ENCODE peak calls at places on chromosome 22, in nine cellular contexts. L, Y, H, E, M, X, Q, S and P are unnamed samples.

GRCh38 chr22:23213581-23214341 is 33.5 kb downstream of the BCR start:
- DNase-seq in S (peak), M (no peak), L (peak), X (no peak), Y (no peak), Q (no peak), E (no peak), H (no peak), P (no peak)

GRCh38 chr22:27093422-27093821 is 436.0 kb downstream of the MIAT start:
- DNase-seq in Y (no peak), H (no peak), Q (no peak), M (no peak), X (no peak), L (no peak), S (no peak), E (no peak), P (no peak)

GRCh38 chr22:44380716-44381500 is 68.2 kb upstream of the SHISAL1 start:
- DNase-seq in L (peak), H (no peak), E (no peak), Q (no peak), X (peak), S (no peak), Y (no peak), M (peak), P (no peak)

GRCh38 chr22:30056015-30056414 is 24.2 kb upstream of the HORMAD2 start:
- DNase-seq in H (no peak), E (no peak), M (no peak), X (no peak), Q (no peak), L (no peak), S (no peak), Y (no peak), P (no peak)

GRCh38 chr22:32764330-32765116 is 37.0 kb upstream of the TIMP3 start:
- DNase-seq in M (peak), H (no peak), Y (peak), E (no peak), L (no peak), Q (no peak), X (peak), S (no peak), P (no peak)

GRCh38 chr22:45934659-45935341 is 42.2 kb downstream of the WNT7B start:
- DNase-seq in E (no peak), X (no peak), Y (no peak), Q (no peak), S (no peak), L (no peak), M (no peak), H (no peak), P (no peak)

GRCh38 chr22:44702479-44703219 is 645 bp downstream of the PRR5 start:
- DNase-seq in M (no peak), E (no peak), Q (peak), L (peak), H (no peak), Y (no peak), S (no peak), X (no peak), P (no peak)

GRCh38 chr22:28181332-28181731 is 262.3 kb upstream of the PITPNB start:
- DNase-seq in X (no peak), Y (no peak), L (no peak), H (no peak), Q (peak), S (peak), M (no peak), E (no peak), P (no peak)

GRCh38 chr22:24230911-24231656 is 13.8 kb downstream of the GGT5 start:
- DNase-seq in Q (no peak), H (peak), S (peak), E (peak), L (peak), X (no peak), M (peak), Y (peak), P (no peak)

GRCh38 chr22:28116261-28116673 is 197.2 kb upstream of the PITPNB start:
- DNase-seq in Y (no peak), X (no peak), Q (no peak), H (no peak), S (no peak), L (no peak), M (peak), E (no peak), P (peak)

GRCh38 chr22:32803020-32803758 is 1.7 kb downstream of the TIMP3 start:
- DNase-seq in Q (no peak), X (no peak), E (no peak), S (no peak), M (peak), L (no peak), H (no peak), Y (no peak), P (no peak)

GRCh38 chr22:28442951-28443876 is 236.4 kb downstream of the TTC28 start:
- DNase-seq in S (peak), Y (peak), Q (no peak), L (peak), H (no peak), M (peak), X (no peak), E (no peak), P (no peak)

GRCh38 chr22:28585324-28585723 is 94.3 kb downstream of the TTC28 start:
- DNase-seq in Q (no peak), H (no peak), E (no peak), L (no peak), M (no peak), X (no peak), S (no peak), Y (no peak), P (no peak)

GRCh38 chr22:24200616-24201212 is 19.4 kb downstream of the SUSD2 start:
- DNase-seq in S (peak), Y (no peak), Q (no peak), H (no peak), M (no peak), L (no peak), E (no peak), X (no peak), P (no peak)

GRCh38 chr22:33119044-33119443 is 60.9 kb upstream of the SYN3 start:
- DNase-seq in H (no peak), Y (no peak), Q (no peak), M (no peak), L (no peak), X (no peak), E (no peak), S (no peak), P (no peak)

GRCh38 chr22:18148508-18148965 is 1.4 kb upstream of the USP18 start:
- DNase-seq in Q (no peak), E (no peak), M (no peak), X (no peak), Y (no peak), S (no peak), H (no peak), L (no peak), P (no peak)

GRCh38 chr22:22161924-22162851 is 82.4 kb upstream of the VPREB1 start:
- DNase-seq in Y (peak), Q (no peak), M (no peak), H (peak), L (peak), S (no peak), X (no peak), E (peak), P (peak)

GRCh38 chr22:32590556-32590955 is 115.9 kb downstream of the FBXO7 start:
- DNase-seq in M (no peak), L (no peak), Y (no peak), E (no peak), H (no peak), Q (no peak), X (no peak), S (no peak), P (no peak)

GRCh38 chr22:19341500-19341899 is 50.0 kb upstream of the CLTCL1 start:
- DNase-seq in E (no peak), Y (no peak), X (no peak), S (no peak), Q (no peak), H (no peak), M (no peak), L (no peak), P (no peak)

GRCh38 chr22:43109511-43109910 is 1.0 kb upstream of the BIK start:
- DNase-seq in Q (no peak), E (no peak), M (no peak), S (no peak), L (no peak), Y (no peak), X (no peak), H (no peak), P (no peak)

GRCh38 chr22:43113516-43114251 is 3.1 kb downstream of the BIK start:
- DNase-seq in M (no peak), Q (no peak), Y (no peak), H (no peak), L (no peak), E (no peak), S (no peak), X (no peak), P (no peak)

GRCh38 chr22:43110927-43111623 is 525 bp downstream of the BIK start:
- DNase-seq in S (no peak), X (no peak), Q (no peak), E (peak), L (peak), H (peak), Y (no peak), M (no peak), P (no peak)

GRCh38 chr22:43109921-43110443 is 568 bp upstream of the BIK start:
- DNase-seq in Q (no peak), E (no peak), Y (no peak), S (no peak), L (no peak), M (no peak), H (no peak), X (no peak), P (no peak)

GRCh38 chr22:43110444-43110926 is at the start of gene BIK:
- DNase-seq in H (peak), X (peak), E (peak), M (no peak), Q (no peak), Y (peak), L (peak), S (peak), P (no peak)
- TF ChIP-seq POLR2AphosphoS5 in H (no peak), X (no peak), E (no peak), M (no peak), Q (no peak), Y (no peak), L (no peak), S (no peak), P (no peak)

GRCh38 chr22:38487946-38488345 is 18.2 kb downstream of the DDX17 start:
- DNase-seq in H (no peak), L (no peak), S (no peak), Q (no peak), E (no peak), M (no peak), Y (no peak), X (no peak), P (no peak)

GRCh38 chr22:38490915-38491314 is 15.2 kb downstream of the DDX17 start:
- DNase-seq in L (peak), X (no peak), M (peak), S (peak), E (no peak), H (no peak), Q (no peak), Y (no peak), P (no peak)

GRCh38 chr22:38489142-38489541 is 17.0 kb downstream of the DDX17 start:
- DNase-seq in L (peak), Q (no peak), S (no peak), Y (no peak), M (no peak), H (no peak), X (no peak), E (no peak), P (no peak)

GRCh38 chr22:38490475-38490874 is 15.6 kb downstream of the DDX17 start:
- DNase-seq in Y (no peak), S (no peak), X (no peak), Q (no peak), E (no peak), M (no peak), L (no peak), H (no peak), P (no peak)

DNA sequence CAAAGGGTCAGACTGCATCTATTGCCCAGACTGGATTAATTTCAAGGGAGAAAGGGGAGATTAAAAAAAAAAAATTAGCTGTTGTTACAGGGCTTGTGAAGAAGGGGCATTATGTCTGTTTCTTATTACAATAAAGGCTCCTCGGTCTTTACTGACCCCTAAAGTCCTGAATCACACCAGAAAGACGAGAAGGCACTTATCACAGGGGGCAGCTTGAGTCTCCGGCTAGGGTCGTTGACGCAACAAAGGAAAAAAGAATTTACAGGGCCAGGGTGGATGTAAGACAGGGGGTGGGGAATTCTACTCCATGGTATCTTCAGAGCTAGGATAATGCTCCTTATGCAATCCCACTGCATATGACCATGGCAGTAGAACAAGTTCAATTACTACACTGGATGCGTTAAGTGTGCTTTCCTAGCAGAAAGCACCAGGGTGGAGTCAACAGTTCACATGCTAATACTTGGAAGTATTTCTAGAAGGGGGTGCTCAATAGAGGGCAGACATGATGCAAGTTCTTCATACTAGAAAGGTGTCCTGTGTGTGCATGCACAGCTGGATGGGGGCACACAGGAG is 16.5 kb downstream of the DDX17 start:
- DNase-seq in H (no peak), Y (no peak), M (no peak), Q (no peak), L (no peak), E (no peak), X (no peak), S (no peak), P (no peak)
- TF ChIP-seq POLR2AphosphoS5 in H (peak), Y (peak), M (no peak), Q (no peak), L (no peak), E (peak), X (no peak), S (no peak), P (no peak)

GRCh38 chr22:36397081-36397766 is 9.5 kb upstream of the MYH9 start:
- DNase-seq in L (no peak), H (no peak), Q (no peak), M (no peak), X (no peak), S (no peak), E (no peak), Y (no peak), P (no peak)
- TF ChIP-seq POLR2AphosphoS5 in L (no peak), H (no peak), Q (no peak), M (no peak), X (no peak), S (no peak), E (no peak), Y (no peak), P (peak)

GRCh38 chr22:37923927-37924326 is 17.8 kb downstream of the MICALL1 start:
- DNase-seq in X (no peak), E (no peak), Q (no peak), H (no peak), M (no peak), S (no peak), Y (no peak), L (no peak), P (no peak)
- TF ChIP-seq POLR2AphosphoS5 in X (no peak), E (no peak), Q (no peak), H (no peak), M (no peak), S (no peak), Y (no peak), L (no peak), P (no peak)

DNA sequence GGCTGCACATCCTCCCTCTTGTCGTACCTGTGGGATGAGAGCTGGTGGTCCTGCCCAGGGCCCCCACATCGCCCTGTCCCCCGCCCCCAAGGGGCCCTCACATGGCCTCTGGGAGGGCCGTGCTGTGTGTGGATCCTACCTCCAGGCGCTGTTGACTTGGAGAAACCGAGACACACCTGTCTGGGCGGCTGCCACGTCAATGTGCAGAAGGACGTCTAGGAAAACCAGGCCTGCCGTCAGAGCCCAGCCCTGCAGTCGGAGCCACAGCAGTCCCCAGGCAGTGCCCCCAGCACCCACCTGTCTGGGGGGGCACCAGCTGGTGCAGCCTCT is 14.2 kb downstream of the ALG12 start:
- DNase-seq in Q (no peak), E (no peak), L (peak), H (no peak), Y (no peak), X (no peak), M (peak), S (no peak), P (no peak)
- TF ChIP-seq POLR2AphosphoS5 in Q (no peak), E (no peak), L (peak), H (no peak), Y (no peak), X (no peak), M (no peak), S (no peak), P (no peak)

GRCh38 chr22:49966041-49966715 is 5.6 kb downstream of the PIM3 start:
- DNase-seq in E (no peak), Q (no peak), S (no peak), X (peak), M (peak), Y (no peak), H (no peak), L (peak), P (no peak)

GRCh38 chr22:49966716-49967332 is 6.3 kb downstream of the PIM3 start:
- DNase-seq in S (peak), M (peak), Q (no peak), E (no peak), H (no peak), Y (peak), X (peak), L (peak), P (no peak)

GRCh38 chr22:49964493-49965290 is 4.1 kb downstream of the PIM3 start:
- DNase-seq in Y (no peak), Q (no peak), S (no peak), E (no peak), H (no peak), L (peak), M (peak), X (peak), P (no peak)

GRCh38 chr22:49964136-49964492 is 3.5 kb downstream of the PIM3 start:
- DNase-seq in X (peak), M (peak), Y (no peak), Q (no peak), H (no peak), E (no peak), L (peak), S (no peak), P (no peak)

GRCh38 chr22:49965291-49966040 is 4.9 kb downstream of the PIM3 start:
- DNase-seq in Q (no peak), M (peak), Y (no peak), E (no peak), S (no peak), X (peak), H (no peak), L (peak), P (no peak)
- TF ChIP-seq POLR2AphosphoS5 in Q (no peak), M (no peak), Y (no peak), E (no peak), S (peak), X (no peak), H (peak), L (peak), P (no peak)

GRCh38 chr22:40504285-40505249 is 132.0 kb downstream of the MRTFA start:
- DNase-seq in X (no peak), Q (no peak), M (no peak), E (no peak), H (no peak), Y (no peak), S (no peak), L (no peak), P (no peak)

GRCh38 chr22:40502919-40503318 is 132.5 kb downstream of the SGSM3 start:
- DNase-seq in E (no peak), Y (no peak), X (no peak), M (no peak), L (no peak), H (no peak), S (no peak), Q (no peak), P (no peak)

GRCh38 chr22:40498454-40499186 is 128.2 kb downstream of the SGSM3 start:
- DNase-seq in L (no peak), M (no peak), Y (no peak), S (peak), X (no peak), Q (no peak), H (no peak), E (no peak), P (no peak)

GRCh38 chr22:40499187-40499753 is 128.9 kb downstream of the SGSM3 start:
- DNase-seq in X (no peak), Q (no peak), S (peak), H (peak), L (no peak), E (peak), M (no peak), Y (peak), P (no peak)
- TF ChIP-seq POLR2AphosphoS5 in X (no peak), Q (no peak), S (peak), H (no peak), L (no peak), E (no peak), M (no peak), Y (peak), P (no peak)